ENCODE peak calls at places on chromosomes 7 and 10, in eight cellular contexts. N is M059J; G is COR-L47; D is heart left ventricle; J is effector memory CD8-positive, alpha-beta T cell; U is HAP-1; T is substantia nigra; H is stimulated activated CD4-positive, alpha-beta T cell treated with anti-CD3 and anti-CD28 coated beads, Interleukin-12 subunit alpha, Interleukin-12 subunit beta, amount 100 ng/mL, for 48 hours. L is an unnamed sample.

GRCh38 chr7:157495594-157495993 is 158.8 kb downstream of the DNAJB6 start:
- DNase-seq in U (no peak), G (no peak), D (no peak), H (peak), N (no peak), T (no peak), J (no peak), L (no peak)

GRCh38 chr10:108561649-108562048 is 1361.7 kb downstream of the XPNPEP1 start:
- DNase-seq in U (no peak), H (no peak), N (peak), J (no peak), G (no peak), T (no peak), D (no peak), L (no peak)

GRCh38 chr7:41918597-41918996 is 215.7 kb upstream of the INHBA start:
- DNase-seq in N (peak), U (no peak), G (no peak), D (no peak), J (no peak), H (no peak), T (no peak), L (no peak)

GRCh38 chr7:100799037-100799896 is 28.1 kb downstream of the EPHB4 start:
- DNase-seq in D (peak), U (peak), J (peak), G (peak), N (peak), T (peak), H (peak), L (peak)

GRCh38 chr10:34884272-34884952 is 69.3 kb upstream of the PARD3 start:
- DNase-seq in H (no peak), J (no peak), U (no peak), G (no peak), D (no peak), N (no peak), T (no peak), L (no peak)

GRCh38 chr10:103791291-103791690 is 64.1 kb downstream of the SH3PXD2A start:
- DNase-seq in G (no peak), U (no peak), D (no peak), J (no peak), N (no peak), H (no peak), T (no peak), L (peak)

GRCh38 chr7:36723951-36724664 is at the start of gene AOAH:
- DNase-seq in N (no peak), U (no peak), J (peak), D (peak), G (no peak), T (no peak), H (peak), L (peak)

GRCh38 chr10:99945286-99945685 is 64.5 kb downstream of the DNMBP start:
- DNase-seq in U (no peak), H (no peak), G (no peak), D (peak), J (no peak), T (no peak), N (peak), L (no peak)

GRCh38 chr10:43205681-43206390 is 61.0 kb downstream of the RASGEF1A start:
- DNase-seq in T (no peak), U (peak), G (no peak), N (no peak), D (peak), H (no peak), J (no peak), L (peak)

GRCh38 chr7:53003653-53004445 is 31.6 kb upstream of the POM121L12 start:
- DNase-seq in U (no peak), N (no peak), D (no peak), H (no peak), G (no peak), J (no peak), T (no peak), L (no peak)

GRCh38 chr7:33792547-33793105 is 112.7 kb upstream of the BMPER start:
- DNase-seq in J (no peak), U (no peak), G (peak), N (no peak), D (no peak), T (no peak), H (no peak), L (no peak)

GRCh38 chr7:106704000-106704840 is 43.3 kb upstream of the CCDC71L start:
- DNase-seq in G (no peak), N (no peak), J (no peak), T (no peak), D (no peak), U (no peak), H (no peak), L (no peak)

GRCh38 chr10:110036640-110037039 is 28.9 kb downstream of the ADD3 start:
- DNase-seq in H (no peak), T (no peak), N (no peak), U (no peak), J (no peak), G (no peak), D (no peak), L (no peak)

GRCh38 chr7:79176859-79177477 is 276.5 kb downstream of the MAGI2 start:
- DNase-seq in H (no peak), N (peak), G (peak), J (no peak), U (peak), T (no peak), D (no peak), L (no peak)

GRCh38 chr10:87657370-87657769 is 2.3 kb upstream of the PAPSS2 start:
- DNase-seq in H (no peak), T (no peak), J (no peak), U (no peak), D (no peak), G (no peak), N (peak), L (no peak)

GRCh38 chr7:137402535-137403258 is 59.2 kb upstream of the PTN start:
- DNase-seq in T (no peak), U (no peak), J (no peak), G (no peak), H (no peak), D (no peak), N (no peak), L (no peak)

GRCh38 chr7:13920053-13920697 is 69.3 kb downstream of the ETV1 start:
- DNase-seq in J (no peak), T (no peak), N (peak), H (no peak), D (no peak), U (peak), G (peak), L (no peak)

GRCh38 chr7:155204744-155205367 is 92.8 kb upstream of the INSIG1 start:
- DNase-seq in J (no peak), U (no peak), H (no peak), T (no peak), G (no peak), D (no peak), N (no peak), L (no peak)

GRCh38 chr7:135386181-135386580 is 123.7 kb downstream of the CNOT4 start:
- DNase-seq in N (peak), G (no peak), H (no peak), J (no peak), D (no peak), T (no peak), U (no peak), L (no peak)

GRCh38 chr10:72367301-72367970 is 12.7 kb upstream of the DNAJB12 start:
- DNase-seq in T (no peak), N (no peak), J (no peak), G (no peak), H (no peak), D (no peak), U (no peak), L (no peak)

GRCh38 chr10:95605163-95605562 is 44.0 kb upstream of the SORBS1 start:
- DNase-seq in N (no peak), H (no peak), U (no peak), G (no peak), J (no peak), D (peak), T (no peak), L (no peak)

GRCh38 chr7:94741179-94741578 is 85.2 kb upstream of the SGCE start:
- DNase-seq in T (no peak), N (no peak), U (no peak), J (no peak), D (no peak), H (no peak), G (no peak), L (no peak)

GRCh38 chr10:102420443-102420809 is 210 bp upstream of the FBXL15 start:
- DNase-seq in D (no peak), U (no peak), H (peak), T (no peak), J (no peak), N (no peak), G (no peak), L (no peak)

GRCh38 chr10:122515588-122516231 is 44.8 kb upstream of the DMBT1 start:
- DNase-seq in D (peak), H (peak), G (no peak), J (peak), T (no peak), N (peak), U (no peak), L (peak)

GRCh38 chr10:30188101-30188500 is 128.7 kb upstream of the JCAD start:
- DNase-seq in J (no peak), D (no peak), G (no peak), U (no peak), N (no peak), H (no peak), T (no peak), L (no peak)

GRCh38 chr7:16301251-16301650 is 120.1 kb downstream of the CRPPA start:
- DNase-seq in N (peak), H (no peak), T (no peak), U (no peak), J (no peak), D (no peak), G (no peak), L (no peak)

GRCh38 chr7:94655562-94655883 is 410 bp downstream of the SGCE start:
- DNase-seq in U (peak), T (peak), D (no peak), J (no peak), H (no peak), G (no peak), N (no peak), L (peak)

GRCh38 chr10:102963237-102963886 is 45.3 kb downstream of the CNNM2 start:
- DNase-seq in T (no peak), H (no peak), D (no peak), U (no peak), J (no peak), N (no peak), G (no peak), L (no peak)

GRCh38 chr7:86598311-86598710 is 45.4 kb upstream of the GRM3 start:
- DNase-seq in T (no peak), J (no peak), D (no peak), H (no peak), U (peak), N (peak), G (no peak), L (no peak)

GRCh38 chr10:122499491-122499941 is 38.2 kb downstream of the HTRA1 start:
- DNase-seq in T (peak), N (no peak), H (no peak), G (no peak), J (no peak), U (no peak), D (peak), L (no peak)

GRCh38 chr10:129383651-129384050 is 83.4 kb upstream of the MGMT start:
- DNase-seq in J (no peak), U (no peak), D (no peak), N (no peak), T (no peak), H (no peak), G (no peak), L (no peak)

GRCh38 chr10:47050618-47051455 is 139.6 kb downstream of the PTPN20 start:
- DNase-seq in G (no peak), J (no peak), T (no peak), D (peak), H (no peak), N (peak), U (peak), L (no peak)

L was measured in left ventricle myocardium superior.